ENCODE peak calls at places on chromosomes 6 and 20, in nine cellular contexts. One of them, this sample, is unnamed.

GRCh38 chr6:46528956-46529750 is 37.9 kb upstream of the RCAN2 start:
- DNase-seq in A172: no peak
- DNase-seq in occipital lobe: no peak
- DNase-seq in putamen: no peak
- DNase-seq in anterior cingulate cortex: no peak
- DNase-seq in EH: no peak
- DNase-seq in tibial artery: no peak
- DNase-seq in activated CD4-positive, alpha-beta T cell treated with anti-CD3 and anti-CD28 coated beads, Interleukin-2, amount 10 ng/mL, durations not matched to agents 7 days and 5 days: no peak
- DNase-seq in H7: no peak
- DNase-seq in this sample: no peak

GRCh38 chr20:22791432-22791831 is 207.1 kb upstream of the FOXA2 start:
- DNase-seq in A172: no peak
- DNase-seq in EH: no peak
- DNase-seq in putamen: no peak
- DNase-seq in anterior cingulate cortex: no peak
- DNase-seq in H7: no peak
- DNase-seq in tibial artery: no peak
- DNase-seq in occipital lobe: no peak
- DNase-seq in activated CD4-positive, alpha-beta T cell treated with anti-CD3 and anti-CD28 coated beads, Interleukin-2, amount 10 ng/mL, durations not matched to agents 7 days and 5 days: no peak
- DNase-seq in this sample: no peak

GRCh38 chr20:51506527-51507356 is 35.8 kb downstream of the NFATC2 start:
- DNase-seq in occipital lobe: no peak
- DNase-seq in putamen: no peak
- DNase-seq in A172: no peak
- DNase-seq in H7: no peak
- DNase-seq in activated CD4-positive, alpha-beta T cell treated with anti-CD3 and anti-CD28 coated beads, Interleukin-2, amount 10 ng/mL, durations not matched to agents 7 days and 5 days: no peak
- DNase-seq in tibial artery: no peak
- DNase-seq in anterior cingulate cortex: no peak
- DNase-seq in EH: no peak
- DNase-seq in this sample: no peak

GRCh38 chr6:108564178-108564577 is 3.5 kb downstream of the FOXO3 start:
- DNase-seq in putamen: no peak
- DNase-seq in anterior cingulate cortex: no peak
- DNase-seq in A172: peak
- DNase-seq in H7: no peak
- DNase-seq in tibial artery: no peak
- DNase-seq in EH: peak
- DNase-seq in occipital lobe: no peak
- DNase-seq in activated CD4-positive, alpha-beta T cell treated with anti-CD3 and anti-CD28 coated beads, Interleukin-2, amount 10 ng/mL, durations not matched to agents 7 days and 5 days: no peak
- DNase-seq in this sample: peak

GRCh38 chr6:46014511-46015118 is 1.0 kb downstream of the CLIC5 start:
- DNase-seq in putamen: no peak
- DNase-seq in H7: peak
- DNase-seq in activated CD4-positive, alpha-beta T cell treated with anti-CD3 and anti-CD28 coated beads, Interleukin-2, amount 10 ng/mL, durations not matched to agents 7 days and 5 days: no peak
- DNase-seq in A172: no peak
- DNase-seq in occipital lobe: no peak
- DNase-seq in anterior cingulate cortex: no peak
- DNase-seq in EH: no peak
- DNase-seq in tibial artery: no peak
- DNase-seq in this sample: no peak

GRCh38 chr6:122758927-122759334 is 20.6 kb upstream of the FABP7 start:
- DNase-seq in tibial artery: no peak
- DNase-seq in putamen: no peak
- DNase-seq in occipital lobe: no peak
- DNase-seq in H7: no peak
- DNase-seq in EH: no peak
- DNase-seq in A172: no peak
- DNase-seq in anterior cingulate cortex: no peak
- DNase-seq in activated CD4-positive, alpha-beta T cell treated with anti-CD3 and anti-CD28 coated beads, Interleukin-2, amount 10 ng/mL, durations not matched to agents 7 days and 5 days: no peak
- DNase-seq in this sample: no peak

GRCh38 chr6:34288581-34288980 is 39.8 kb upstream of the SMIM29 start:
- DNase-seq in activated CD4-positive, alpha-beta T cell treated with anti-CD3 and anti-CD28 coated beads, Interleukin-2, amount 10 ng/mL, durations not matched to agents 7 days and 5 days: peak
- DNase-seq in putamen: no peak
- DNase-seq in anterior cingulate cortex: no peak
- DNase-seq in EH: no peak
- DNase-seq in H7: no peak
- DNase-seq in occipital lobe: no peak
- DNase-seq in tibial artery: no peak
- DNase-seq in A172: no peak
- DNase-seq in this sample: no peak

GRCh38 chr6:28490191-28490890 is 25.3 kb downstream of the GPX6 start:
- DNase-seq in EH: no peak
- DNase-seq in putamen: no peak
- DNase-seq in occipital lobe: no peak
- DNase-seq in A172: peak
- DNase-seq in tibial artery: no peak
- DNase-seq in H7: peak
- DNase-seq in anterior cingulate cortex: no peak
- DNase-seq in activated CD4-positive, alpha-beta T cell treated with anti-CD3 and anti-CD28 coated beads, Interleukin-2, amount 10 ng/mL, durations not matched to agents 7 days and 5 days: no peak
- DNase-seq in this sample: no peak

This sample was measured in H4.